ENCODE peak calls at places on chromosomes 4 and X, in seven cellular contexts. One of them, this sample, is unnamed.

GRCh38 chrX:41958861-41959260 is 35.5 kb upstream of the CASK start:
- DNase-seq in psoas muscle: no peak
- DNase-seq in AG20443: no peak
- DNase-seq in lower leg skin: no peak
- DNase-seq in neuronal stem cell: no peak
- DNase-seq in anterior cingulate cortex: no peak
- DNase-seq in HFF-Myc: no peak
- DNase-seq in this sample: no peak

GRCh38 chrX:108834036-108834435 is 97.7 kb upstream of the IRS4 start:
- DNase-seq in lower leg skin: no peak
- DNase-seq in neuronal stem cell: no peak
- DNase-seq in anterior cingulate cortex: no peak
- DNase-seq in HFF-Myc: no peak
- DNase-seq in psoas muscle: no peak
- DNase-seq in AG20443: no peak
- DNase-seq in this sample: no peak

GRCh38 chr4:13933163-13933562 is 305.6 kb upstream of the BOD1L1 start:
- DNase-seq in AG20443: peak
- DNase-seq in HFF-Myc: no peak
- DNase-seq in anterior cingulate cortex: no peak
- DNase-seq in psoas muscle: no peak
- DNase-seq in lower leg skin: no peak
- DNase-seq in neuronal stem cell: no peak
- DNase-seq in this sample: no peak

GRCh38 chr4:39118034-39118658 is 56.1 kb downstream of the KLHL5 start:
- DNase-seq in psoas muscle: no peak
- DNase-seq in AG20443: no peak
- DNase-seq in neuronal stem cell: no peak
- DNase-seq in anterior cingulate cortex: no peak
- DNase-seq in lower leg skin: no peak
- DNase-seq in HFF-Myc: no peak
- DNase-seq in this sample: no peak

GRCh38 chr4:101262683-101263082 is 84.6 kb downstream of the PPP3CA start:
- DNase-seq in neuronal stem cell: peak
- DNase-seq in AG20443: no peak
- DNase-seq in psoas muscle: no peak
- DNase-seq in lower leg skin: no peak
- DNase-seq in HFF-Myc: no peak
- DNase-seq in anterior cingulate cortex: no peak
- DNase-seq in this sample: no peak

GRCh38 chr4:101321481-101322042 is 25.8 kb downstream of the PPP3CA start:
- DNase-seq in lower leg skin: no peak
- DNase-seq in HFF-Myc: no peak
- DNase-seq in anterior cingulate cortex: no peak
- DNase-seq in neuronal stem cell: no peak
- DNase-seq in AG20443: no peak
- DNase-seq in psoas muscle: no peak
- DNase-seq in this sample: no peak

GRCh38 chr4:180057891-180058643 is 2185.1 kb upstream of the TENM3 start:
- DNase-seq in lower leg skin: peak
- DNase-seq in anterior cingulate cortex: peak
- DNase-seq in psoas muscle: peak
- DNase-seq in HFF-Myc: no peak
- DNase-seq in AG20443: peak
- DNase-seq in neuronal stem cell: peak
- DNase-seq in this sample: peak

GRCh38 chrX:11532291-11533075 is 133.2 kb downstream of the ARHGAP6 start:
- DNase-seq in anterior cingulate cortex: no peak
- DNase-seq in neuronal stem cell: no peak
- DNase-seq in HFF-Myc: no peak
- DNase-seq in lower leg skin: no peak
- DNase-seq in AG20443: no peak
- DNase-seq in psoas muscle: no peak
- DNase-seq in this sample: no peak

GRCh38 chr4:153159728-153160221 is 44.5 kb upstream of the TRIM2 start:
- DNase-seq in HFF-Myc: no peak
- DNase-seq in lower leg skin: no peak
- DNase-seq in AG20443: peak
- DNase-seq in psoas muscle: no peak
- DNase-seq in neuronal stem cell: no peak
- DNase-seq in anterior cingulate cortex: no peak
- DNase-seq in this sample: no peak

GRCh38 chrX:40646489-40647306 is 663 bp downstream of the CXorf38 start:
- DNase-seq in lower leg skin: peak
- DNase-seq in neuronal stem cell: peak
- DNase-seq in HFF-Myc: no peak
- DNase-seq in AG20443: peak
- DNase-seq in anterior cingulate cortex: no peak
- DNase-seq in psoas muscle: peak
- DNase-seq in this sample: peak

GRCh38 chr4:77007358-77008230 is 58.0 kb downstream of the SEPTIN11 start:
- DNase-seq in anterior cingulate cortex: no peak
- DNase-seq in psoas muscle: no peak
- DNase-seq in neuronal stem cell: no peak
- DNase-seq in lower leg skin: no peak
- DNase-seq in AG20443: peak
- DNase-seq in HFF-Myc: no peak
- DNase-seq in this sample: no peak

GRCh38 chrX:119605398-119605738 is 856 bp downstream of the NKRF start:
- DNase-seq in psoas muscle: no peak
- DNase-seq in neuronal stem cell: no peak
- DNase-seq in anterior cingulate cortex: no peak
- DNase-seq in HFF-Myc: no peak
- DNase-seq in AG20443: peak
- DNase-seq in lower leg skin: no peak
- DNase-seq in this sample: no peak

This sample was measured in NCI-H2227 treated with DMSO at 0.1 percent for 48 hours.